ENCODE peak calls at places on chromosomes 6 and 20, in six cellular contexts. L is glomerular endothelial cell, Q is iPS-NIHi11, G is cardiac muscle cell, C is astrocyte of the hippocampus, W is EH. U is an unnamed sample.

GRCh38 chr6:64280569-64280968 is 645.0 kb downstream of the PHF3 start:
- DNase-seq in L (peak), Q (no peak), G (peak), C (peak), W (no peak), U (peak)

GRCh38 chr6:81073323-81073722 is 679.2 kb downstream of the TENT5A start:
- DNase-seq in L (no peak), Q (no peak), G (no peak), C (no peak), W (no peak), U (no peak)

GRCh38 chr20:33099842-33100538 is 20.5 kb downstream of the BPIFB4 start:
- DNase-seq in L (no peak), Q (no peak), G (no peak), C (no peak), W (no peak), U (no peak)

GRCh38 chr6:109202409-109203264 is 107.3 kb downstream of the CEP57L1 start:
- DNase-seq in L (no peak), Q (no peak), G (no peak), C (no peak), W (no peak), U (no peak)

GRCh38 chr6:154555075-154555677 is 44.7 kb upstream of the CNKSR3 start:
- DNase-seq in L (no peak), Q (no peak), G (no peak), C (peak), W (peak), U (peak)

GRCh38 chr20:34753706-34754461 is 49.7 kb downstream of the TP53INP2 start:
- DNase-seq in L (no peak), Q (no peak), G (no peak), C (peak), W (peak), U (no peak)

GRCh38 chr20:19995220-19995863 is 21.8 kb upstream of the NAA20 start:
- DNase-seq in L (no peak), Q (no peak), G (peak), C (peak), W (peak), U (no peak)

GRCh38 chr6:22112490-22112889 is 184.3 kb downstream of the PRL start:
- DNase-seq in L (no peak), Q (no peak), G (peak), C (peak), W (no peak), U (no peak)

GRCh38 chr6:135280375-135281136 is 99.4 kb downstream of the MYB start:
- DNase-seq in L (peak), Q (no peak), G (peak), C (no peak), W (peak), U (no peak)

GRCh38 chr6:37657117-37657886 is 40.4 kb downstream of the MDGA1 start:
- DNase-seq in L (no peak), Q (no peak), G (no peak), C (peak), W (peak), U (no peak)

GRCh38 chr20:1345030-1345755 is 16.3 kb upstream of the SDCBP2 start:
- DNase-seq in L (no peak), Q (no peak), G (no peak), C (no peak), W (no peak), U (no peak)

GRCh38 chr20:18705490-18705889 is 108.1 kb upstream of the SCP2D1 start:
- DNase-seq in L (no peak), Q (no peak), G (peak), C (peak), W (peak), U (no peak)

GRCh38 chr20:51525241-51526104 is 17.0 kb downstream of the NFATC2 start:
- DNase-seq in L (no peak), Q (peak), G (no peak), C (no peak), W (no peak), U (no peak)

GRCh38 chr6:12384417-12384912 is 94.3 kb downstream of the EDN1 start:
- DNase-seq in L (no peak), Q (no peak), G (no peak), C (peak), W (peak), U (no peak)

GRCh38 chr6:4564746-4565145 is 211.5 kb upstream of the CDYL start:
- DNase-seq in L (no peak), Q (no peak), G (no peak), C (peak), W (no peak), U (no peak)

GRCh38 chr6:68226460-68226859 is 408.6 kb upstream of the ADGRB3 start:
- DNase-seq in L (no peak), Q (peak), G (peak), C (peak), W (no peak), U (no peak)

GRCh38 chr20:41138527-41139226 is 1.3 kb downstream of the PLCG1 start:
- DNase-seq in L (no peak), Q (no peak), G (peak), C (peak), W (peak), U (no peak)

GRCh38 chr6:57207141-57207540 is 15.0 kb downstream of the RAB23 start:
- DNase-seq in L (no peak), Q (no peak), G (peak), C (peak), W (peak), U (no peak)

GRCh38 chr6:30556714-30556963 is 350 bp upstream of the GNL1 start:
- DNase-seq in L (no peak), Q (no peak), G (peak), C (no peak), W (no peak), U (no peak)

GRCh38 chr6:168746013-168746412 is 305.0 kb downstream of the SMOC2 start:
- DNase-seq in L (no peak), Q (no peak), G (no peak), C (no peak), W (no peak), U (no peak)

GRCh38 chr20:56163806-56164205 is 84.7 kb upstream of the MC3R start:
- DNase-seq in L (no peak), Q (peak), G (no peak), C (no peak), W (no peak), U (no peak)

GRCh38 chr20:38241201-38241600 is 19.3 kb downstream of the KIAA1755 start:
- DNase-seq in L (no peak), Q (no peak), G (no peak), C (no peak), W (no peak), U (no peak)

GRCh38 chr20:573414-574296 is 30.1 kb upstream of the CSNK2A1 start:
- DNase-seq in L (no peak), Q (no peak), G (no peak), C (peak), W (no peak), U (no peak)

GRCh38 chr6:161890133-161890833 is 616.4 kb upstream of the AGPAT4 start:
- DNase-seq in L (no peak), Q (no peak), G (peak), C (peak), W (no peak), U (no peak)

U was measured in NCI-H1048.